ENCODE peak calls at places on chromosomes 5 and 9, in ten cellular contexts. Z, U, N, E, X, R, C, V, P and Q are unnamed samples.

GRCh38 chr9:132638240-132638639 is 31.5 kb downstream of the DDX31 start:
- DNase-seq in P (no peak), R (no peak), E (no peak), Z (peak), U (no peak), V (no peak), N (no peak), C (no peak), X (peak), Q (no peak)

GRCh38 chr5:161846731-161847130 is 1.2 kb upstream of the GABRA1 start:
- DNase-seq in P (no peak), U (no peak), N (no peak), V (peak), R (no peak), Z (no peak), X (no peak), E (no peak), C (no peak), Q (peak)

GRCh38 chr5:140964356-140964755 is 1.9 kb upstream of the PCDHAC2 start:
- DNase-seq in U (no peak), P (no peak), Z (no peak), E (no peak), R (no peak), N (no peak), X (no peak), C (no peak), V (no peak), Q (no peak)

GRCh38 chr5:152046361-152046760 is 121.7 kb upstream of the GLRA1 start:
- DNase-seq in P (no peak), E (no peak), U (no peak), R (no peak), X (no peak), V (no peak), Z (no peak), C (no peak), N (no peak), Q (no peak)

GRCh38 chr5:65760504-65761275 is 38.7 kb downstream of the NLN start:
- DNase-seq in X (peak), Z (peak), N (peak), V (no peak), C (peak), U (peak), E (peak), R (no peak), P (peak), Q (peak)

GRCh38 chr9:35564658-35565061 is 40.4 kb upstream of the TESK1 start:
- DNase-seq in V (no peak), P (no peak), E (no peak), C (no peak), X (peak), U (no peak), Z (peak), N (no peak), R (no peak), Q (no peak)

GRCh38 chr9:98168952-98169488 is 23.4 kb downstream of the CORO2A start:
- DNase-seq in R (peak), P (peak), V (peak), X (peak), Z (no peak), U (no peak), C (peak), N (no peak), E (peak), Q (peak)

GRCh38 chr5:151150484-151151262 is 6.9 kb downstream of the ANXA6 start:
- DNase-seq in E (no peak), R (no peak), P (peak), U (no peak), N (peak), C (peak), V (peak), Z (no peak), X (peak), Q (no peak)

GRCh38 chr9:94928271-94928670 is 201.8 kb downstream of the AOPEP start:
- DNase-seq in C (no peak), X (no peak), R (no peak), N (no peak), Z (no peak), U (no peak), P (no peak), E (no peak), V (no peak), Q (no peak)

GRCh38 chr5:885529-885928 is 7.1 kb downstream of the BRD9 start:
- DNase-seq in P (no peak), C (no peak), X (no peak), V (no peak), U (no peak), R (no peak), N (peak), Z (no peak), E (no peak), Q (peak)

GRCh38 chr5:98997000-98997399 is 68.2 kb upstream of the CHD1 start:
- DNase-seq in U (no peak), R (no peak), N (no peak), C (no peak), V (no peak), X (peak), E (no peak), Z (peak), P (no peak), Q (peak)

GRCh38 chr9:2087500-2088313 is 72.6 kb downstream of the SMARCA2 start:
- DNase-seq in R (no peak), E (no peak), P (no peak), N (no peak), X (peak), C (peak), Z (peak), U (peak), V (no peak), Q (peak)

GRCh38 chr9:104080983-104081382 is 13.1 kb upstream of the SMC2 start:
- DNase-seq in R (no peak), X (no peak), N (no peak), U (no peak), P (no peak), Z (no peak), V (no peak), C (no peak), E (no peak), Q (no peak)

GRCh38 chr5:89847743-89848142 is 561.8 kb downstream of the CETN3 start:
- DNase-seq in N (no peak), C (no peak), R (no peak), U (no peak), X (peak), P (no peak), Z (peak), E (no peak), V (no peak), Q (peak)

GRCh38 chr5:42889311-42889933 is 77.7 kb upstream of the SELENOP start:
- DNase-seq in U (peak), N (peak), V (peak), E (peak), X (peak), R (peak), C (peak), Z (peak), P (peak), Q (peak)

GRCh38 chr5:107831612-107832395 is 161.1 kb upstream of the EFNA5 start:
- DNase-seq in N (no peak), Z (peak), E (no peak), C (no peak), V (no peak), X (peak), U (no peak), P (no peak), R (peak), Q (peak)

GRCh38 chr5:103475629-103476240 is 86.9 kb downstream of the NUDT12 start:
- DNase-seq in X (peak), Z (peak), P (no peak), U (peak), C (peak), V (no peak), R (no peak), E (peak), N (no peak), Q (peak)

GRCh38 chr5:125550237-125550636 is 803.8 kb upstream of the ZNF608 start:
- DNase-seq in N (no peak), U (no peak), P (no peak), E (no peak), V (no peak), X (peak), R (no peak), Z (peak), C (no peak), Q (peak)

GRCh38 chr5:144812770-144813169 is 642.1 kb downstream of the KCTD16 start:
- DNase-seq in E (no peak), N (no peak), X (peak), V (no peak), P (no peak), Z (peak), R (peak), U (no peak), C (no peak), Q (peak)

GRCh38 chr5:149773245-149774095 is 43.4 kb downstream of the PPARGC1B start:
- DNase-seq in E (no peak), U (no peak), V (no peak), Z (no peak), R (no peak), X (no peak), C (no peak), P (no peak), N (no peak), Q (no peak)

GRCh38 chr9:98240475-98240874 is 15.0 kb downstream of the TBC1D2 start:
- DNase-seq in C (no peak), P (no peak), U (no peak), E (no peak), X (no peak), Z (no peak), R (no peak), V (no peak), N (no peak), Q (no peak)

GRCh38 chr5:154178661-154179060 is 11.9 kb upstream of the GALNT10 start:
- DNase-seq in N (no peak), V (no peak), R (no peak), C (no peak), X (no peak), E (no peak), P (no peak), Z (no peak), U (no peak), Q (no peak)

GRCh38 chr5:86918246-86918645 is 300.5 kb downstream of the COX7C start:
- DNase-seq in N (no peak), U (no peak), Z (no peak), V (no peak), E (no peak), X (peak), C (no peak), P (no peak), R (no peak), Q (no peak)

GRCh38 chr5:154287136-154287535 is 96.6 kb downstream of the GALNT10 start:
- DNase-seq in N (no peak), C (no peak), R (peak), V (peak), P (no peak), X (peak), U (no peak), E (peak), Z (peak), Q (peak)

GRCh38 chr9:75169623-75170022 is 81.3 kb downstream of the OSTF1 start:
- DNase-seq in N (no peak), E (no peak), C (no peak), Z (no peak), P (no peak), U (no peak), X (peak), R (no peak), V (no peak), Q (peak)

GRCh38 chr5:72137826-72138409 is 30.6 kb downstream of the MAP1B start:
- DNase-seq in P (no peak), X (no peak), R (no peak), N (no peak), V (no peak), U (no peak), E (no peak), C (peak), Z (no peak), Q (no peak)

GRCh38 chr9:122158202-122158601 is 1.4 kb downstream of the NDUFA8 start:
- DNase-seq in E (no peak), Z (peak), R (peak), U (no peak), P (peak), C (peak), X (peak), V (peak), N (no peak), Q (peak)

GRCh38 chr9:116155700-116156045 is 2.1 kb downstream of the PAPPA start:
- DNase-seq in V (no peak), P (no peak), X (peak), Z (no peak), C (no peak), R (no peak), E (no peak), N (no peak), U (no peak), Q (peak)

GRCh38 chr9:92564982-92565381 is 29.2 kb upstream of the ECM2 start:
- DNase-seq in Z (peak), V (no peak), R (no peak), X (peak), U (no peak), N (no peak), E (no peak), P (no peak), C (no peak), Q (peak)

GRCh38 chr5:115313052-115313451 is 16.6 kb upstream of the CCDC112 start:
- DNase-seq in E (no peak), V (no peak), R (no peak), X (no peak), N (no peak), P (no peak), C (no peak), Z (no peak), U (no peak), Q (no peak)

GRCh38 chr9:126377521-126377920 is 50.9 kb downstream of the MVB12B start:
- DNase-seq in R (no peak), U (no peak), C (no peak), X (no peak), Z (no peak), P (no peak), V (no peak), E (no peak), N (peak), Q (no peak)

GRCh38 chr9:71844808-71845207 is 66.2 kb downstream of the ABHD17B start:
- DNase-seq in R (no peak), N (no peak), E (no peak), U (no peak), C (no peak), V (no peak), X (no peak), Z (no peak), P (no peak), Q (no peak)

GRCh38 chr9:90906316-90907055 is 104.9 kb downstream of the SYK start:
- DNase-seq in R (no peak), N (no peak), P (no peak), U (no peak), C (no peak), X (peak), Z (peak), E (no peak), V (no peak), Q (no peak)

GRCh38 chr5:100647461-100648230 is 112.5 kb downstream of the FAM174A start:
- DNase-seq in X (no peak), U (peak), V (no peak), Z (peak), P (peak), C (peak), E (peak), R (no peak), N (no peak), Q (peak)

GRCh38 chr5:40904205-40904993 is 4.9 kb upstream of the C7 start:
- DNase-seq in Z (peak), X (peak), E (peak), V (peak), U (peak), P (no peak), C (peak), R (peak), N (peak), Q (peak)

GRCh38 chr5:133421394-133421793 is 190.9 kb downstream of the FSTL4 start:
- DNase-seq in R (no peak), E (no peak), P (no peak), C (peak), V (peak), Z (peak), N (no peak), U (no peak), X (peak), Q (peak)

GRCh38 chr9:88532320-88532719 is 2.7 kb upstream of the NXNL2 start:
- DNase-seq in C (no peak), R (no peak), P (no peak), V (peak), Z (peak), U (no peak), N (no peak), E (no peak), X (peak), Q (peak)

GRCh38 chr5:66222455-66222854 is 78.4 kb downstream of the SREK1 start:
- DNase-seq in U (no peak), P (no peak), R (no peak), N (no peak), X (no peak), E (no peak), V (no peak), Z (no peak), C (no peak), Q (no peak)

GRCh38 chr5:153658606-153659005 is 168.1 kb downstream of the GRIA1 start:
- DNase-seq in X (no peak), V (no peak), C (no peak), U (no peak), R (no peak), N (no peak), P (no peak), Z (no peak), E (no peak), Q (no peak)